ENCODE peak calls at places on chromosomes 12 and 14, in five cellular contexts. A is heart right ventricle; M is stimulated activated CD4-positive, alpha-beta T cell treated with anti-CD3 and anti-CD28 coated beads, Interleukin-2, amount 100 ng/mL, for 24 hours; H is AG10803; V is GM06990. K is an unnamed sample.
A peak's percentile ranks its signal among the peaks of the same experiment; 100 is the strongest.

GRCh38 chr12:52649066-52649465 is 2.9 kb downstream of the KRT2 start:
- DNase-seq in H (no peak), V (no peak), M (no peak), A (no peak), K (no peak)

GRCh38 chr14:99983251-99984012 is 81.8 kb upstream of the EVL start:
- DNase-seq in V (no peak), H (no peak), A (no peak), M (no peak), K (no peak)

GRCh38 chr14:91405241-91405721 is 12.3 kb downstream of the CCDC88C start:
- DNase-seq in M (peak; percentile 77), V (no peak), A (no peak), H (no peak), K (peak; percentile 72)

GRCh38 chr12:123034865-123035264 is 54.4 kb downstream of the ARL6IP4 start:
- DNase-seq in M (no peak), H (peak; percentile 50), A (no peak), V (no peak), K (no peak)

GRCh38 chr14:97524579-97525319 is 727.6 kb downstream of the VRK1 start:
- DNase-seq in M (no peak), A (no peak), V (no peak), H (no peak), K (no peak)

GRCh38 chr12:2449586-2449985 is 345.2 kb upstream of the FKBP4 start:
- DNase-seq in V (no peak), H (no peak), A (no peak), M (no peak), K (no peak)

GRCh38 chr14:55832122-55832911 is 252.3 kb downstream of the KTN1 start:
- DNase-seq in V (no peak), M (no peak), H (no peak), A (no peak), K (no peak)

GRCh38 chr12:57241556-57242310 is 9.3 kb downstream of the STAC3 start:
- DNase-seq in V (no peak), A (no peak), H (no peak), M (no peak), K (no peak)

GRCh38 chr12:131806654-131807053 is 21.5 kb upstream of the MMP17 start:
- DNase-seq in M (no peak), H (no peak), V (no peak), A (no peak), K (no peak)

GRCh38 chr14:73752297-73752992 is 38.3 kb upstream of the PNMA1 start:
- DNase-seq in A (peak; percentile 77), V (no peak), H (peak; percentile 97), M (no peak), K (no peak)

GRCh38 chr12:79174656-79175055 is 310.1 kb downstream of the SYT1 start:
- DNase-seq in M (no peak), A (no peak), V (no peak), H (peak; percentile 69), K (no peak)

GRCh38 chr12:62403031-62403430 is 63.6 kb upstream of the MON2 start:
- DNase-seq in H (no peak), V (no peak), M (no peak), A (no peak), K (no peak)

GRCh38 chr14:65211341-65211987 is 109.1 kb upstream of the MAX start:
- DNase-seq in V (no peak), H (peak; percentile 68), M (no peak), A (no peak), K (no peak)

GRCh38 chr12:96623155-96623554 is 133.8 kb downstream of the CFAP54 start:
- DNase-seq in M (no peak), V (no peak), A (no peak), H (no peak), K (no peak)

GRCh38 chr14:35336171-35337073 is 44.2 kb downstream of the PSMA6 start:
- DNase-seq in M (no peak), V (no peak), A (peak; percentile 95), H (peak; percentile 39), K (no peak)

GRCh38 chr12:50764861-50765324 is 992 bp downstream of the ATF1 start:
- DNase-seq in H (peak; percentile 39), V (no peak), M (peak; percentile 44), A (no peak), K (no peak)

GRCh38 chr14:50198503-50198902 is 32.9 kb downstream of the SOS2 start:
- DNase-seq in A (no peak), H (no peak), M (no peak), V (no peak), K (no peak)

GRCh38 chr12:50933459-50934124 is 18.8 kb upstream of the HIGD1C start:
- DNase-seq in V (no peak), A (no peak), H (no peak), M (no peak), K (no peak)

GRCh38 chr14:31692376-31692781 is 131.2 kb downstream of the NUBPL start:
- DNase-seq in A (no peak), V (no peak), H (peak; percentile 59), M (no peak), K (no peak)

GRCh38 chr12:27703720-27704452 is 6.7 kb upstream of the MRPS35 start:
- DNase-seq in H (peak; percentile 97), A (no peak), V (no peak), M (peak; percentile 77), K (peak; percentile 74)

GRCh38 chr12:122870867-122871664 is 24.9 kb downstream of the VPS37B start:
- DNase-seq in H (peak; percentile 61), V (no peak), A (no peak), M (no peak), K (no peak)

GRCh38 chr12:120259418-120260202 is 5.9 kb downstream of the PXN start:
- DNase-seq in A (no peak), H (peak; percentile 85), V (no peak), M (no peak), K (no peak)

GRCh38 chr12:30909088-30909688 is 17.4 kb upstream of the TSPAN11 start:
- DNase-seq in H (peak; percentile 32), M (no peak), V (no peak), A (no peak), K (no peak)

GRCh38 chr12:6603095-6603567 is 4.0 kb downstream of the CHD4 start:
- DNase-seq in M (no peak), H (no peak), V (no peak), A (peak; percentile 69), K (no peak)

GRCh38 chr12:54421175-54421872 is 2.3 kb upstream of the ITGA5 start:
- DNase-seq in H (no peak), V (no peak), A (peak; percentile 59), M (no peak), K (no peak)

GRCh38 chr14:31420013-31420318 is 384 bp downstream of the HEATR5A start:
- DNase-seq in V (peak; percentile 50), A (peak; percentile 72), H (no peak), M (peak; percentile 32), K (peak; percentile 24)